ENCODE peak calls at places on chromosomes 4 and X, in six cellular contexts. W is upper lobe of left lung, M is HepG2, R is K562, U is GM12878, J is HCT116. K is an unnamed sample.

GRCh38 chr4:163895369-163896005 is 401.0 kb downstream of the TMA16 start:
- ATAC-seq in W (no peak), M (no peak), R (no peak), U (no peak), J (no peak), K (no peak)

GRCh38 chr4:143512978-143513313 is 556 bp upstream of the SMARCA5 start:
- ATAC-seq in W (peak; percentile 66), M (peak; percentile 22), R (peak; percentile 18), U (peak; percentile 36), J (peak; percentile 50), K (no peak)

GRCh38 chr4:121185960-121186359 is 21.8 kb upstream of the TNIP3 start:
- ATAC-seq in W (peak; percentile 21), M (no peak), R (no peak), U (peak; percentile 73), J (no peak), K (no peak)

GRCh38 chr4:8236141-8236919 is 33.2 kb upstream of the HTRA3 start:
- ATAC-seq in W (no peak), M (no peak), R (peak; percentile 68), U (no peak), J (no peak), K (no peak)

GRCh38 chrX:49876750-49877149 is 2.5 kb upstream of the USP27X start:
- ATAC-seq in W (no peak), M (peak; percentile 17), R (no peak), U (peak; percentile 39), J (no peak), K (no peak)

GRCh38 chr4:152806492-152807125 is 26.9 kb downstream of the ARFIP1 start:
- ATAC-seq in W (no peak), M (peak; percentile 53), R (no peak), U (peak; percentile 40), J (no peak), K (no peak)

GRCh38 chr4:86542319-86543027 is 51.6 kb upstream of the PTPN13 start:
- ATAC-seq in W (no peak), M (no peak), R (no peak), U (peak; percentile 40), J (no peak), K (no peak)

GRCh38 chrX:68433155-68433980 is at the start of gene OPHN1:
- ATAC-seq in W (peak; percentile 96), M (peak; percentile 91), R (peak; percentile 93), U (no peak), J (peak; percentile 88), K (peak; percentile 93)

GRCh38 chr4:100966846-100967245 is 380.5 kb downstream of the PPP3CA start:
- ATAC-seq in W (no peak), M (no peak), R (no peak), U (no peak), J (no peak), K (no peak)

GRCh38 chrX:73398185-73398914 is 48.5 kb upstream of the CDX4 start:
- ATAC-seq in W (no peak), M (no peak), R (no peak), U (no peak), J (no peak), K (no peak)

GRCh38 chrX:32545100-32545499 is 666.2 kb downstream of the DMD start:
- ATAC-seq in W (no peak), M (no peak), R (no peak), U (no peak), J (no peak), K (no peak)

GRCh38 chr4:140637836-140638235 is 69.1 kb upstream of the UCP1 start:
- ATAC-seq in W (no peak), M (peak; percentile 19), R (peak; percentile 92), U (peak; percentile 96), J (peak; percentile 86), K (no peak)

GRCh38 chr4:107801766-107802211 is 22.9 kb upstream of the SGMS2 start:
- ATAC-seq in W (no peak), M (no peak), R (no peak), U (no peak), J (peak; percentile 67), K (no peak)

GRCh38 chr4:184356366-184356765 is 118.0 kb downstream of the IRF2 start:
- ATAC-seq in W (no peak), M (no peak), R (no peak), U (no peak), J (no peak), K (no peak)

GRCh38 chr4:35493977-35494376 is 750.3 kb downstream of the ARAP2 start:
- ATAC-seq in W (no peak), M (no peak), R (no peak), U (no peak), J (no peak), K (peak; percentile 22)

GRCh38 chrX:96820935-96821334 is 62.8 kb upstream of the RPA4 start:
- ATAC-seq in W (no peak), M (no peak), R (no peak), U (no peak), J (no peak), K (no peak)

GRCh38 chrX:109856974-109857373 is 123.9 kb upstream of the ACSL4 start:
- ATAC-seq in W (no peak), M (no peak), R (no peak), U (peak; percentile 51), J (no peak), K (no peak)

GRCh38 chrX:27674491-27674890 is 84.3 kb downstream of the DCAF8L2 start:
- ATAC-seq in W (no peak), M (no peak), R (no peak), U (no peak), J (no peak), K (no peak)

GRCh38 chrX:71178908-71179307 is 34.3 kb downstream of the NLGN3 start:
- ATAC-seq in W (peak; percentile 73), M (no peak), R (peak; percentile 56), U (peak; percentile 59), J (peak; percentile 49), K (no peak)

GRCh38 chrX:124274438-124275166 is 57.9 kb upstream of the TEX13D start:
- ATAC-seq in W (peak; percentile 84), M (no peak), R (peak; percentile 86), U (no peak), J (no peak), K (no peak)

GRCh38 chr4:20809796-20810195 is 109.5 kb downstream of the PACRGL start:
- ATAC-seq in W (peak; percentile 44), M (peak; percentile 40), R (no peak), U (no peak), J (peak; percentile 40), K (no peak)

GRCh38 chrX:46168254-46168653 is 377.0 kb downstream of the ZNF674 start:
- ATAC-seq in W (no peak), M (no peak), R (no peak), U (no peak), J (no peak), K (peak; percentile 81)
- TF ChIP-seq POLR2AphosphoS5 in W (no peak), M (no peak), R (no peak), U (no peak), J (no peak), K (no peak)

GRCh38 chr4:81531410-81531809 is 59.7 kb upstream of the RASGEF1B start:
- ATAC-seq in W (no peak), M (no peak), R (no peak), U (no peak), J (no peak), K (no peak)
- H3K36me3 ChIP-seq in W (no peaks in the 10 kb centered on the region), M (no peaks in the 10 kb centered on the region), R (no peaks in the 10 kb centered on the region), U (no peaks in the 10 kb centered on the region), J (no peaks in the 10 kb centered on the region), K (no peaks in the 10 kb centered on the region)

GRCh38 chr4:67575232-67575888 is 16.8 kb downstream of the STAP1 start:
- ATAC-seq in W (no peak), M (no peak), R (peak; percentile 74), U (peak; percentile 91), J (no peak), K (no peak)
- TF ChIP-seq POLR2A in W (no peak), M (no peak), R (peak; percentile 87), U (no peak), J (no peak), K (no peak)

GRCh38 chrX:38124000-38124399 is 96.7 kb downstream of the SRPX start:
- ATAC-seq in W (no peak), M (no peak), R (peak; percentile 75), U (peak; percentile 42), J (peak; percentile 57), K (no peak)
- TF ChIP-seq POLR2AphosphoS5 in W (no peak), M (no peak), R (no peak), U (no peak), J (no peak), K (no peak)